ENCODE peak calls at places on chromosomes 11 and 22, in four cellular contexts. I is hippocampal formation; D is effector memory CD4-positive, alpha-beta T cell; L is HS-5. E is an unnamed sample.

GRCh38 chr22:39289445-39290247 is 29.8 kb downstream of the RPL3 start:
- DNase-seq in I (no peak), D (no peak), L (no peak), E (no peak)

GRCh38 chr11:59207988-59208432 is 4.7 kb downstream of the MPEG1 start:
- DNase-seq in I (peak), D (peak), L (no peak), E (peak)

GRCh38 chr11:109490953-109491733 is 69.2 kb downstream of the C11orf87 start:
- DNase-seq in I (no peak), D (no peak), L (no peak), E (no peak)

GRCh38 chr22:41998361-41999261 is at the start of gene WBP2NL:
- DNase-seq in I (peak), D (peak), L (peak), E (peak)

GRCh38 chr11:73029408-73029807 is 112.7 kb downstream of the FCHSD2 start:
- DNase-seq in I (no peak), D (no peak), L (no peak), E (no peak)

GRCh38 chr22:29782061-29782845 is 15.1 kb downstream of the UQCR10 start:
- DNase-seq in I (peak), D (no peak), L (no peak), E (peak)

GRCh38 chr11:132977241-132977640 is 555.1 kb downstream of the OPCML start:
- DNase-seq in I (no peak), D (no peak), L (no peak), E (no peak)

GRCh38 chr11:46537851-46538295 is 56.0 kb downstream of the AMBRA1 start:
- DNase-seq in I (peak), D (peak), L (no peak), E (peak)

GRCh38 chr11:84686726-84687125 is 940.4 kb downstream of the DLG2 start:
- DNase-seq in I (no peak), D (no peak), L (no peak), E (no peak)

GRCh38 chr11:65793144-65793581 is 6.3 kb downstream of the OVOL1 start:
- DNase-seq in I (no peak), D (no peak), L (no peak), E (no peak)

GRCh38 chr11:125262194-125262824 is 97.8 kb downstream of the PKNOX2 start:
- DNase-seq in I (no peak), D (no peak), L (no peak), E (no peak)

GRCh38 chr22:43539572-43540533 is 128.0 kb downstream of the MPPED1 start:
- DNase-seq in I (no peak), D (no peak), L (no peak), E (no peak)

GRCh38 chr11:1155274-1155693 is 2.5 kb upstream of the MUC5AC start:
- DNase-seq in I (no peak), D (no peak), L (no peak), E (no peak)

GRCh38 chr11:133168016-133168415 is 364.3 kb downstream of the OPCML start:
- DNase-seq in I (no peak), D (no peak), L (no peak), E (no peak)

GRCh38 chr22:36512333-36512732 is 5.5 kb upstream of the FOXRED2 start:
- DNase-seq in I (no peak), D (no peak), L (no peak), E (no peak)

GRCh38 chr11:106179048-106179447 is 101.6 kb downstream of the AASDHPPT start:
- DNase-seq in I (no peak), D (no peak), L (no peak), E (no peak)

GRCh38 chr11:43681543-43681942 is 1.0 kb downstream of the HSD17B12 start:
- DNase-seq in I (no peak), D (no peak), L (peak), E (no peak)

GRCh38 chr11:103633037-103633788 is 403.2 kb upstream of the DDI1 start:
- DNase-seq in I (no peak), D (no peak), L (no peak), E (no peak)

GRCh38 chr11:101870510-101870909 is 44.3 kb upstream of the CEP126 start:
- DNase-seq in I (no peak), D (no peak), L (peak), E (no peak)

GRCh38 chr22:23294221-23294620 is 113.9 kb downstream of the BCR start:
- DNase-seq in I (no peak), D (no peak), L (no peak), E (no peak)

GRCh38 chr22:24164243-24164642 is 17.0 kb upstream of the SUSD2 start:
- DNase-seq in I (no peak), D (no peak), L (no peak), E (no peak)

GRCh38 chr11:78138694-78139421 is 568 bp downstream of the ALG8 start:
- DNase-seq in I (no peak), D (no peak), L (no peak), E (no peak)

GRCh38 chr11:78291754-78292108 is 103.0 kb downstream of the USP35 start:
- DNase-seq in I (no peak), D (no peak), L (no peak), E (no peak)

E was measured in globus pallidus.